ENCODE peak calls at places on chromosomes 2 and 18, in four cellular contexts. P is suprapubic skin, U is NCI-H524 treated with DMSO at 0.1 percent for 48 hours, V is AG09309. F is an unnamed sample.

GRCh38 chr2:215540646-215541045 is 104.8 kb upstream of the FN1 start:
- DNase-seq in P (no peak), U (no peak), V (peak; percentile 67), F (no peak)

GRCh38 chr2:9234680-9235387 is 28.2 kb downstream of the ASAP2 start:
- DNase-seq in P (peak; percentile 64), U (no peak), V (peak; percentile 66), F (peak; percentile 16)

GRCh38 chr18:58315041-58315440 is 271.0 kb downstream of the NEDD4L start:
- DNase-seq in P (no peak), U (no peak), V (no peak), F (no peak)

GRCh38 chr2:129847043-129847442 is 132.4 kb upstream of the RAB6C start:
- DNase-seq in P (no peak), U (no peak), V (no peak), F (no peak)

GRCh38 chr2:43541165-43541564 is 54.7 kb downstream of the THADA start:
- DNase-seq in P (no peak), U (no peak), V (no peak), F (no peak)

GRCh38 chr2:176110975-176111663 is 4.0 kb downstream of the HOXD11 start:
- DNase-seq in P (no peak), U (no peak), V (no peak), F (peak; percentile 39)

GRCh38 chr2:74925361-74925786 is 33.1 kb upstream of the POLE4 start:
- DNase-seq in P (no peak), U (no peak), V (no peak), F (no peak)

GRCh38 chr18:27249933-27250332 is 64.8 kb upstream of the CHST9 start:
- DNase-seq in P (no peak), U (no peak), V (no peak), F (peak; percentile 18)

GRCh38 chr2:17646096-17646554 is 105.6 kb downstream of the VSNL1 start:
- DNase-seq in P (no peak), U (no peak), V (peak; percentile 70), F (peak; percentile 45)

GRCh38 chr18:48031011-48031480 is 100.6 kb upstream of the SMAD2 start:
- DNase-seq in P (no peak), U (peak; percentile 87), V (no peak), F (peak; percentile 59)

GRCh38 chr18:24785019-24785418 is 324.6 kb downstream of the HRH4 start:
- DNase-seq in P (no peak), U (no peak), V (no peak), F (no peak)

GRCh38 chr2:180910831-180911665 is 69.4 kb upstream of the UBE2E3 start:
- DNase-seq in P (no peak), U (no peak), V (no peak), F (no peak)

GRCh38 chr2:134308474-134309385 is 54.9 kb downstream of the MGAT5 start:
- DNase-seq in P (no peak), U (no peak), V (no peak), F (no peak)

GRCh38 chr18:68438983-68439382 is 275.9 kb downstream of the TMX3 start:
- DNase-seq in P (no peak), U (no peak), V (peak; percentile 82), F (no peak)

GRCh38 chr18:14179306-14179705 is 47.1 kb upstream of the ZNF519 start:
- DNase-seq in P (no peak), U (no peak), V (no peak), F (no peak)

GRCh38 chr2:3316456-3317276 is 61.0 kb downstream of the EIPR1 start:
- DNase-seq in P (no peak), U (no peak), V (no peak), F (no peak)

GRCh38 chr2:204122425-204122824 is 185.9 kb downstream of the ICOS start:
- DNase-seq in P (no peak), U (no peak), V (no peak), F (peak; percentile 10)

GRCh38 chr2:98891591-98891990 is 44.4 kb downstream of the CRACDL start:
- DNase-seq in P (no peak), U (no peak), V (no peak), F (no peak)

GRCh38 chr2:120437604-120438000 is 91.7 kb downstream of the INHBB start:
- DNase-seq in P (peak; percentile 61), U (no peak), V (no peak), F (no peak)

GRCh38 chr18:78632111-78632541 is 347.5 kb upstream of the SALL3 start:
- DNase-seq in P (no peak), U (no peak), V (no peak), F (no peak)

GRCh38 chr18:54416459-54416858 is 58.8 kb downstream of the C18orf54 start:
- DNase-seq in P (no peak), U (no peak), V (peak; percentile 64), F (no peak)

GRCh38 chr2:29017716-29018275 is 36.7 kb downstream of the TOGARAM2 start:
- DNase-seq in P (no peak), U (no peak), V (no peak), F (no peak)

GRCh38 chr2:38098351-38099095 is 22.6 kb upstream of the CYP1B1 start:
- DNase-seq in P (no peak), U (no peak), V (no peak), F (no peak)

GRCh38 chr18:78123144-78123909 is 856.3 kb upstream of the SALL3 start:
- DNase-seq in P (no peak), U (no peak), V (no peak), F (no peak)

GRCh38 chr2:182522930-182523541 is 96.2 kb upstream of the PDE1A start:
- DNase-seq in P (no peak), U (peak; percentile 32), V (no peak), F (peak; percentile 62)

GRCh38 chr2:1705557-1706076 is 38.7 kb downstream of the PXDN start:
- DNase-seq in P (no peak), U (no peak), V (no peak), F (no peak)

GRCh38 chr2:168552450-168552856 is 96.4 kb downstream of the CERS6 start:
- DNase-seq in P (no peak), U (no peak), V (no peak), F (no peak)

GRCh38 chr2:54065411-54065810 is 50.0 kb upstream of the ACYP2 start:
- DNase-seq in P (no peak), U (peak; percentile 17), V (peak; percentile 90), F (peak; percentile 75)

GRCh38 chr2:219484343-219485200 is 14.1 kb upstream of the GMPPA start:
- DNase-seq in P (no peak), U (no peak), V (no peak), F (no peak)

GRCh38 chr2:84969511-84970265 is 1.3 kb upstream of the KCMF1 start:
- DNase-seq in P (no peak), U (no peak), V (no peak), F (no peak)

GRCh38 chr18:48740846-48741485 is 202.1 kb downstream of the CTIF start:
- DNase-seq in P (no peak), U (no peak), V (no peak), F (no peak)

GRCh38 chr2:229675569-229675968 is 38.8 kb downstream of the DNER start:
- DNase-seq in P (no peak), U (no peak), V (no peak), F (no peak)

GRCh38 chr2:127649684-127650040 is 3.7 kb downstream of the GPR17 start:
- DNase-seq in P (peak; percentile 88), U (no peak), V (peak; percentile 39), F (peak; percentile 64)

GRCh38 chr2:203301667-203302066 is 26.5 kb upstream of the ABI2 start:
- DNase-seq in P (no peak), U (no peak), V (no peak), F (no peak)

GRCh38 chr2:177689623-177690022 is 297.1 kb downstream of the AGPS start:
- DNase-seq in P (no peak), U (no peak), V (no peak), F (no peak)

GRCh38 chr2:69491864-69492263 is 54.6 kb upstream of the NFU1 start:
- DNase-seq in P (no peak), U (no peak), V (no peak), F (no peak)

GRCh38 chr2:140506606-140507005 is 1624.2 kb downstream of the LRP1B start:
- DNase-seq in P (no peak), U (no peak), V (peak; percentile 1), F (no peak)

F was measured in NCI-H2171.